ENCODE peak calls at places on chromosomes 7 and 10, in nine cellular contexts. One of them, this sample, is unnamed.
A peak's percentile ranks its signal among the peaks of the same experiment; 100 is the strongest.

GRCh38 chr7:131284702-131285419 is 42.8 kb upstream of the MKLN1 start:
- DNase-seq in HL-60: no peak
- DNase-seq in GM23338: no peak
- DNase-seq in GM12878: no peak
- DNase-seq in HepG2: no peak
- DNase-seq in A549: no peak
- DNase-seq in HCT116: no peak
- DNase-seq in Panc1: no peak
- DNase-seq in SK-N-SH: no peak
- DNase-seq in this sample: no peak

GRCh38 chr10:58647770-58648169 is 135.1 kb downstream of the BICC1 start:
- DNase-seq in HL-60: no peak
- DNase-seq in GM23338: no peak
- DNase-seq in GM12878: no peak
- DNase-seq in HepG2: no peak
- DNase-seq in A549: no peak
- DNase-seq in HCT116: no peak
- DNase-seq in Panc1: no peak
- DNase-seq in SK-N-SH: no peak
- DNase-seq in this sample: no peak

GRCh38 chr10:25561761-25562160 is 372.3 kb upstream of the MYO3A start:
- DNase-seq in HL-60: no peak
- DNase-seq in GM23338: no peak
- DNase-seq in GM12878: no peak
- DNase-seq in HepG2: no peak
- DNase-seq in A549: no peak
- DNase-seq in HCT116: no peak
- DNase-seq in Panc1: no peak
- DNase-seq in SK-N-SH: peak; percentile 14
- DNase-seq in this sample: no peak

GRCh38 chr7:149125189-149125863 is 798 bp downstream of the ZNF425 start:
- DNase-seq in HL-60: no peak
- DNase-seq in GM23338: peak; percentile 29
- DNase-seq in GM12878: no peak
- DNase-seq in HepG2: no peak
- DNase-seq in A549: no peak
- DNase-seq in HCT116: no peak
- DNase-seq in Panc1: no peak
- DNase-seq in SK-N-SH: no peak
- DNase-seq in this sample: no peak

GRCh38 chr10:8473205-8473604 is 418.7 kb downstream of the GATA3 start:
- DNase-seq in HL-60: no peak
- DNase-seq in GM23338: no peak
- DNase-seq in GM12878: no peak
- DNase-seq in HepG2: no peak
- DNase-seq in A549: no peak
- DNase-seq in HCT116: no peak
- DNase-seq in Panc1: no peak
- DNase-seq in SK-N-SH: no peak
- DNase-seq in this sample: no peak

GRCh38 chr10:68871731-68872342 is 29.3 kb upstream of the DDX50 start:
- DNase-seq in HL-60: no peak
- DNase-seq in GM23338: peak; percentile 38
- DNase-seq in GM12878: no peak
- DNase-seq in HepG2: peak; percentile 46
- DNase-seq in A549: no peak
- DNase-seq in HCT116: no peak
- DNase-seq in Panc1: no peak
- DNase-seq in SK-N-SH: peak; percentile 62
- DNase-seq in this sample: no peak

GRCh38 chr10:97821308-97822038 is 28.2 kb upstream of the GOLGA7B start:
- DNase-seq in HL-60: no peak
- DNase-seq in GM23338: peak; percentile 44
- DNase-seq in GM12878: no peak
- DNase-seq in HepG2: no peak
- DNase-seq in A549: no peak
- DNase-seq in HCT116: no peak
- DNase-seq in Panc1: no peak
- DNase-seq in SK-N-SH: no peak
- DNase-seq in this sample: no peak

GRCh38 chr7:49479936-49480544 is 293.4 kb upstream of the VWC2 start:
- DNase-seq in HL-60: no peak
- DNase-seq in GM23338: no peak
- DNase-seq in GM12878: no peak
- DNase-seq in HepG2: no peak
- DNase-seq in A549: no peak
- DNase-seq in HCT116: no peak
- DNase-seq in Panc1: no peak
- DNase-seq in SK-N-SH: no peak
- DNase-seq in this sample: no peak

GRCh38 chr10:63722537-63722936 is 201.3 kb downstream of the REEP3 start:
- DNase-seq in HL-60: no peak
- DNase-seq in GM23338: no peak
- DNase-seq in GM12878: no peak
- DNase-seq in HepG2: no peak
- DNase-seq in A549: no peak
- DNase-seq in HCT116: no peak
- DNase-seq in Panc1: no peak
- DNase-seq in SK-N-SH: peak; percentile 63
- DNase-seq in this sample: no peak

GRCh38 chr7:42117201-42117600 is 119.8 kb downstream of the GLI3 start:
- DNase-seq in HL-60: no peak
- DNase-seq in GM23338: no peak
- DNase-seq in GM12878: no peak
- DNase-seq in HepG2: no peak
- DNase-seq in A549: no peak
- DNase-seq in HCT116: no peak
- DNase-seq in Panc1: no peak
- DNase-seq in SK-N-SH: no peak
- DNase-seq in this sample: no peak

GRCh38 chr10:6504296-6504695 is 75.8 kb downstream of the PRKCQ start:
- DNase-seq in HL-60: no peak
- DNase-seq in GM23338: no peak
- DNase-seq in GM12878: no peak
- DNase-seq in HepG2: no peak
- DNase-seq in A549: no peak
- DNase-seq in HCT116: no peak
- DNase-seq in Panc1: no peak
- DNase-seq in SK-N-SH: no peak
- DNase-seq in this sample: no peak

GRCh38 chr7:327305-327931 is 37.4 kb downstream of the FOXL3 start:
- DNase-seq in HL-60: no peak
- DNase-seq in GM23338: no peak
- DNase-seq in GM12878: no peak
- DNase-seq in HepG2: no peak
- DNase-seq in A549: no peak
- DNase-seq in HCT116: no peak
- DNase-seq in Panc1: no peak
- DNase-seq in SK-N-SH: no peak
- DNase-seq in this sample: no peak

GRCh38 chr7:155372782-155373358 is 75.2 kb downstream of the INSIG1 start:
- DNase-seq in HL-60: no peak
- DNase-seq in GM23338: no peak
- DNase-seq in GM12878: no peak
- DNase-seq in HepG2: no peak
- DNase-seq in A549: no peak
- DNase-seq in HCT116: no peak
- DNase-seq in Panc1: no peak
- DNase-seq in SK-N-SH: no peak
- DNase-seq in this sample: no peak
- TF ChIP-seq REST in HL-60: no peak
- TF ChIP-seq REST in GM23338: no peak
- TF ChIP-seq REST in GM12878: no peak
- TF ChIP-seq REST in HepG2: no peak
- TF ChIP-seq REST in A549: no peak
- TF ChIP-seq REST in HCT116: no peak
- TF ChIP-seq REST in Panc1: no peak
- TF ChIP-seq REST in SK-N-SH: no peak
- TF ChIP-seq REST in this sample: no peak

DNA sequence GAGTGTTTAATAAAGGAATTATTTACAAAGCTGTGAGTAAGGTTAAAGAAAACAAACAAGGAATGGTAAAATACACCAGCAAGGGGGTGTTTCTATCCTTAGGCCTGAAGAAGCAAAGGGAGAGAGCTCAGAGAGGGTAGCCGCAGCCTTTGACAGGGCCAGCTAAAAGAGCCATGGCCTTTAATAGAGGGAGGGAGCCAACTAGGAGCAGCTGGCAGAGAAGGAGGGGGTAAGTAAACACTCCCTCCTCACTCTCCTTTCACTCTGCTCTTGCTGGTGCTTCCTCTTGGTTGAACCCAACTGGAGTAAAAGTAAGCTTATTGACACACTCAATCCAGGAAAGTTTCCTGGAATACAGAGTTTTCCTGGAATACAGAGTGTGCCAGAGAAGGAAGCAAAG is 87.5 kb downstream of the CH25H start:
- DNase-seq in HL-60: no peak
- DNase-seq in GM23338: peak; percentile 18
- DNase-seq in GM12878: no peak
- DNase-seq in HepG2: no peak
- DNase-seq in A549: no peak
- DNase-seq in HCT116: no peak
- DNase-seq in Panc1: no peak
- DNase-seq in SK-N-SH: no peak
- DNase-seq in this sample: no peak
- TF ChIP-seq REST in HL-60: no peak
- TF ChIP-seq REST in GM23338: no peak
- TF ChIP-seq REST in GM12878: no peak
- TF ChIP-seq REST in HepG2: no peak
- TF ChIP-seq REST in A549: no peak
- TF ChIP-seq REST in HCT116: no peak
- TF ChIP-seq REST in Panc1: no peak
- TF ChIP-seq REST in SK-N-SH: no peak
- TF ChIP-seq REST in this sample: no peak

GRCh38 chr10:113991091-113991860 is 52.4 kb upstream of the ADRB1 start:
- DNase-seq in HL-60: no peak
- DNase-seq in GM23338: no peak
- DNase-seq in GM12878: no peak
- DNase-seq in HepG2: no peak
- DNase-seq in A549: no peak
- DNase-seq in HCT116: no peak
- DNase-seq in Panc1: no peak
- DNase-seq in SK-N-SH: no peak
- DNase-seq in this sample: no peak
- TF ChIP-seq REST in HL-60: no peak
- TF ChIP-seq REST in GM23338: no peak
- TF ChIP-seq REST in GM12878: no peak
- TF ChIP-seq REST in HepG2: no peak
- TF ChIP-seq REST in A549: no peak
- TF ChIP-seq REST in HCT116: no peak
- TF ChIP-seq REST in Panc1: no peak
- TF ChIP-seq REST in SK-N-SH: no peak
- TF ChIP-seq REST in this sample: no peak

GRCh38 chr10:43594944-43595589 is 11.2 kb upstream of the ZNF485 start:
- DNase-seq in HL-60: no peak
- DNase-seq in GM23338: no peak
- DNase-seq in GM12878: peak; percentile 84
- DNase-seq in HepG2: no peak
- DNase-seq in A549: no peak
- DNase-seq in HCT116: no peak
- DNase-seq in Panc1: no peak
- DNase-seq in SK-N-SH: no peak
- DNase-seq in this sample: peak; percentile 62
- TF ChIP-seq REST in HL-60: no peak
- TF ChIP-seq REST in GM23338: no peak
- TF ChIP-seq REST in GM12878: no peak
- TF ChIP-seq REST in HepG2: no peak
- TF ChIP-seq REST in A549: no peak
- TF ChIP-seq REST in HCT116: no peak
- TF ChIP-seq REST in Panc1: no peak
- TF ChIP-seq REST in SK-N-SH: no peak
- TF ChIP-seq REST in this sample: no peak

GRCh38 chr10:124602121-124602561 is 140.5 kb downstream of the LHPP start:
- DNase-seq in HL-60: no peak
- DNase-seq in GM23338: no peak
- DNase-seq in GM12878: no peak
- DNase-seq in HepG2: no peak
- DNase-seq in A549: no peak
- DNase-seq in HCT116: no peak
- DNase-seq in Panc1: no peak
- DNase-seq in SK-N-SH: no peak
- DNase-seq in this sample: no peak
- TF ChIP-seq REST in HL-60: no peak
- TF ChIP-seq REST in GM23338: no peak
- TF ChIP-seq REST in GM12878: no peak
- TF ChIP-seq REST in HepG2: no peak
- TF ChIP-seq REST in A549: no peak
- TF ChIP-seq REST in HCT116: no peak
- TF ChIP-seq REST in Panc1: no peak
- TF ChIP-seq REST in SK-N-SH: no peak
- TF ChIP-seq REST in this sample: no peak

GRCh38 chr7:1533569-1534329 is 3.2 kb downstream of the MAFK start:
- DNase-seq in HL-60: no peak
- DNase-seq in GM23338: no peak
- DNase-seq in GM12878: no peak
- DNase-seq in HepG2: no peak
- DNase-seq in A549: peak; percentile 84
- DNase-seq in HCT116: no peak
- DNase-seq in Panc1: peak; percentile 86
- DNase-seq in SK-N-SH: peak; percentile 77
- DNase-seq in this sample: peak; percentile 50
- TF ChIP-seq REST in HL-60: no peak
- TF ChIP-seq REST in GM23338: no peak
- TF ChIP-seq REST in GM12878: no peak
- TF ChIP-seq REST in HepG2: no peak
- TF ChIP-seq REST in A549: peak; percentile 3
- TF ChIP-seq REST in HCT116: no peak
- TF ChIP-seq REST in Panc1: no peak
- TF ChIP-seq REST in SK-N-SH: no peak
- TF ChIP-seq REST in this sample: no peak

GRCh38 chr10:88386204-88386877 is 196.8 kb downstream of the RNLS start:
- DNase-seq in HL-60: no peak
- DNase-seq in GM23338: no peak
- DNase-seq in GM12878: peak; percentile 85
- DNase-seq in HepG2: peak; percentile 53
- DNase-seq in A549: peak; percentile 15
- DNase-seq in HCT116: no peak
- DNase-seq in Panc1: no peak
- DNase-seq in SK-N-SH: peak; percentile 18
- DNase-seq in this sample: no peak
- TF ChIP-seq REST in HL-60: no peak
- TF ChIP-seq REST in GM23338: no peak
- TF ChIP-seq REST in GM12878: no peak
- TF ChIP-seq REST in HepG2: no peak
- TF ChIP-seq REST in A549: no peak
- TF ChIP-seq REST in HCT116: no peak
- TF ChIP-seq REST in Panc1: no peak
- TF ChIP-seq REST in SK-N-SH: no peak
- TF ChIP-seq REST in this sample: no peak

GRCh38 chr10:116688241-116688711 is 54.1 kb downstream of the HSPA12A start:
- DNase-seq in HL-60: no peak
- DNase-seq in GM23338: peak; percentile 25
- DNase-seq in GM12878: no peak
- DNase-seq in HepG2: no peak
- DNase-seq in A549: no peak
- DNase-seq in HCT116: no peak
- DNase-seq in Panc1: no peak
- DNase-seq in SK-N-SH: no peak
- DNase-seq in this sample: no peak
- TF ChIP-seq REST in HL-60: no peak
- TF ChIP-seq REST in GM23338: no peak
- TF ChIP-seq REST in GM12878: no peak
- TF ChIP-seq REST in HepG2: no peak
- TF ChIP-seq REST in A549: no peak
- TF ChIP-seq REST in HCT116: no peak
- TF ChIP-seq REST in Panc1: no peak
- TF ChIP-seq REST in SK-N-SH: no peak
- TF ChIP-seq REST in this sample: no peak

This sample was measured in K562.